ENCODE peak calls at places on chromosomes 5 and 9, in four cellular contexts. One of them, this sample, is unnamed.

GRCh38 chr9:131773911-131774379 is 34.1 kb upstream of the RAPGEF1 start:
- DNase-seq in esophagus muscularis mucosa: no peak
- DNase-seq in mammary epithelial cell: peak; percentile 47
- DNase-seq in GM23338: peak; percentile 69
- DNase-seq in this sample: peak; percentile 95

GRCh38 chr5:22258139-22258538 is 595.0 kb downstream of the CDH12 start:
- DNase-seq in mammary epithelial cell: no peak
- DNase-seq in GM23338: peak; percentile 49
- DNase-seq in esophagus muscularis mucosa: no peak
- DNase-seq in this sample: no peak

GRCh38 chr5:135013445-135013844 is 20.6 kb downstream of the PITX1 start:
- DNase-seq in GM23338: no peak
- DNase-seq in esophagus muscularis mucosa: no peak
- DNase-seq in mammary epithelial cell: no peak
- DNase-seq in this sample: no peak

GRCh38 chr5:83104031-83104430 is 26.7 kb downstream of the XRCC4 start:
- DNase-seq in esophagus muscularis mucosa: no peak
- DNase-seq in GM23338: no peak
- DNase-seq in mammary epithelial cell: no peak
- DNase-seq in this sample: no peak

GRCh38 chr9:121992571-121993212 is 100.4 kb downstream of the TTLL11 start:
- DNase-seq in mammary epithelial cell: peak; percentile 60
- DNase-seq in GM23338: peak; percentile 96
- DNase-seq in esophagus muscularis mucosa: peak; percentile 92
- DNase-seq in this sample: peak; percentile 77

GRCh38 chr9:110303136-110303535 is 34.5 kb downstream of the TXNDC8 start:
- DNase-seq in mammary epithelial cell: no peak
- DNase-seq in GM23338: no peak
- DNase-seq in esophagus muscularis mucosa: no peak
- DNase-seq in this sample: no peak

GRCh38 chr5:57311251-57311650 is 137.4 kb downstream of the GPBP1 start:
- DNase-seq in GM23338: peak; percentile 17
- DNase-seq in mammary epithelial cell: no peak
- DNase-seq in esophagus muscularis mucosa: no peak
- DNase-seq in this sample: no peak

GRCh38 chr5:126403871-126404270 is 19.3 kb upstream of the GRAMD2B start:
- DNase-seq in GM23338: no peak
- DNase-seq in mammary epithelial cell: no peak
- DNase-seq in esophagus muscularis mucosa: no peak
- DNase-seq in this sample: no peak

GRCh38 chr9:121889990-121890563 is 203.0 kb downstream of the TTLL11 start:
- DNase-seq in mammary epithelial cell: no peak
- DNase-seq in GM23338: no peak
- DNase-seq in esophagus muscularis mucosa: no peak
- DNase-seq in this sample: no peak

GRCh38 chr9:135890190-135890861 is 17.0 kb downstream of the CAMSAP1 start:
- DNase-seq in esophagus muscularis mucosa: no peak
- DNase-seq in mammary epithelial cell: peak; percentile 80
- DNase-seq in GM23338: no peak
- DNase-seq in this sample: no peak

GRCh38 chr9:121345070-121345469 is 25.0 kb downstream of the STOM start:
- DNase-seq in mammary epithelial cell: no peak
- DNase-seq in esophagus muscularis mucosa: no peak
- DNase-seq in GM23338: no peak
- DNase-seq in this sample: no peak

GRCh38 chr5:145681686-145682085 is 153.5 kb downstream of the PRELID2 start:
- DNase-seq in esophagus muscularis mucosa: no peak
- DNase-seq in mammary epithelial cell: peak; percentile 63
- DNase-seq in GM23338: peak; percentile 79
- DNase-seq in this sample: peak; percentile 17

GRCh38 chr5:72106922-72107873 is at the start of gene MAP1B:
- DNase-seq in esophagus muscularis mucosa: no peak
- DNase-seq in mammary epithelial cell: peak; percentile 24
- DNase-seq in GM23338: peak; percentile 98
- DNase-seq in this sample: peak; percentile 94

GRCh38 chr9:23081377-23081776 is 634.8 kb downstream of the DMRTA1 start:
- DNase-seq in GM23338: peak; percentile 27
- DNase-seq in esophagus muscularis mucosa: no peak
- DNase-seq in mammary epithelial cell: no peak
- DNase-seq in this sample: peak; percentile 2

GRCh38 chr5:135930029-135930948 is 24.5 kb downstream of the LECT2 start:
- DNase-seq in GM23338: peak; percentile 86
- DNase-seq in mammary epithelial cell: no peak
- DNase-seq in esophagus muscularis mucosa: no peak
- DNase-seq in this sample: peak; percentile 86

GRCh38 chr9:2559212-2560152 is 62.1 kb upstream of the VLDLR start:
- DNase-seq in GM23338: peak; percentile 14
- DNase-seq in mammary epithelial cell: peak; percentile 84
- DNase-seq in esophagus muscularis mucosa: no peak
- DNase-seq in this sample: no peak

GRCh38 chr9:137241490-137242328 is 622 bp downstream of the TUBB4B start:
- DNase-seq in GM23338: no peak
- DNase-seq in mammary epithelial cell: peak; percentile 69
- DNase-seq in esophagus muscularis mucosa: no peak
- DNase-seq in this sample: peak; percentile 88

GRCh38 chr9:35910613-35911488 is 1.6 kb downstream of the SPAAR start:
- DNase-seq in mammary epithelial cell: peak; percentile 56
- DNase-seq in esophagus muscularis mucosa: no peak
- DNase-seq in GM23338: peak; percentile 65
- DNase-seq in this sample: peak; percentile 75

GRCh38 chr5:10536931-10537579 is 26.8 kb upstream of the ANKRD33B start:
- DNase-seq in GM23338: no peak
- DNase-seq in mammary epithelial cell: no peak
- DNase-seq in esophagus muscularis mucosa: no peak
- DNase-seq in this sample: no peak

GRCh38 chr9:105074501-105074900 is 146.5 kb upstream of the ABCA1 start:
- DNase-seq in mammary epithelial cell: no peak
- DNase-seq in esophagus muscularis mucosa: no peak
- DNase-seq in GM23338: no peak
- DNase-seq in this sample: no peak

DNA sequence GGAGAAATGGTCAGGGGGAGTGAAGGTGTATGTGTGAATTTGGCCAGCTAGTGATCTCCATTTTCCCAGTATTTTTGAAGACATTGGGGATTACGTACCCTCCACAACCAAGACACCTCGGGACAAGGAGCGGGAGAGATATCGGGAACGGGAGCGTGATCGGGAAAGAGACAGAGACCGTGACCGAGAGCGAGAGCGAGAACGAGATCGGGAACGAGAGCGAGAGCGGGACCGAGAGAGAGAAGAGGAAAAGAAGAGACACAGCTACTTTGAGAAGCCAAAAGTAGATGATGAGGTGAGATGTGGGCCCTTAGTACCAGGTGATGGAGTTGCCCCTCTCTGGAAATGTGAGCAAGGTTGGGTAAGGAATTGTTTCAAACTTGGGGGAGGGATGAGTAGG is 5.8 kb upstream of the WDR55 start:
- DNase-seq in GM23338: no peak
- DNase-seq in esophagus muscularis mucosa: no peak
- DNase-seq in mammary epithelial cell: no peak
- DNase-seq in this sample: no peak
- H3K36me3 ChIP-seq in GM23338: peaks cover 45% of the 10 kb centered on the region
- H3K36me3 ChIP-seq in esophagus muscularis mucosa: peaks cover 93% of the 10 kb centered on the region
- H3K36me3 ChIP-seq in mammary epithelial cell: peaks cover 47% of the 10 kb centered on the region
- H3K36me3 ChIP-seq in this sample: peaks cover 38% of the 10 kb centered on the region

GRCh38 chr9:83962165-83962564 is 17.9 kb downstream of the HNRNPK start:
- DNase-seq in esophagus muscularis mucosa: no peak
- DNase-seq in mammary epithelial cell: peak; percentile 48
- DNase-seq in GM23338: peak; percentile 40
- DNase-seq in this sample: no peak
- H3K36me3 ChIP-seq in esophagus muscularis mucosa: peaks cover 14% of the 10 kb centered on the region
- H3K36me3 ChIP-seq in mammary epithelial cell: peaks cover 9% of the 10 kb centered on the region
- H3K36me3 ChIP-seq in GM23338: no peaks in the 10 kb centered on the region
- H3K36me3 ChIP-seq in this sample: no peaks in the 10 kb centered on the region

DNA sequence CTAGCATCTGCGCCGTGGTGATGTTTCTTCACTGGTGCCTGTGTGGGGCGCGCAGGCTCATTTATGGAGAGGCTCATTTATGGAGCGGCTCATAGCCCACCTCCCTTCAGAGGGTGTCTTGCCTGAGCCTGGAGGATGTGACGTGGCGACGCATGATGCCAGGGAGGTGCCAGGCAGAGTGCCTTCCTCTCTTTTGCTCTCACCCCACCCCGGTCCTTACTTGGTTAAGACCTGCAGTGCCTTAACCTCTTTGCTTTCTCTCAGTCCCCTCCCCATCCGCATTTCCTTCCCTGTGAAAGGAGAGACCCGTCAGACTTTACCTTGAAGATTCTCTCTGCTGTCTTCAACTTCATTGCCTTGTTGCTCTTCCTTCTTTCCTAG is 52.0 kb upstream of the NCS1 start:
- DNase-seq in mammary epithelial cell: no peak
- DNase-seq in esophagus muscularis mucosa: no peak
- DNase-seq in GM23338: no peak
- DNase-seq in this sample: peak; percentile 33
- H3K36me3 ChIP-seq in mammary epithelial cell: peaks cover 5% of the 10 kb centered on the region
- H3K36me3 ChIP-seq in esophagus muscularis mucosa: peaks cover 37% of the 10 kb centered on the region
- H3K36me3 ChIP-seq in GM23338: peaks cover 9% of the 10 kb centered on the region
- H3K36me3 ChIP-seq in this sample: no peaks in the 10 kb centered on the region

DNA sequence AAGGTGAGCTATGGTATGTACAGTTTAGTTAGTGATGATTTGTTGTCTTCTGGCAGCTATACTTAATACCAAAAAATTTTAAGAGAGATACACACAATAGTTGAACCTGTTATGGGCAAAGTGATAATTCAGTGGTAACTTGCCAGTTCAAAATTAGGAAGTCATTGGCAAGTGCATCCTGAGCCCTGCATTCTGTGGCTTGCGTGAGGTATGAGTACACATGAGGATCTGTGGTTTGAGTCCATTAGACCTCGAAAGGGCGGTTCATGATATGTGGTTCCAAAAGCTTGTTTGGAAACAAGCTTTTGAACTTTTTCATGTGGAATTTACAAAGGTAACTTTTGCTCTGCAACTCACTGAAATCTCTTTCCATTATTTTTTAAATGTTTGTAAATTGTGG is 47.0 kb downstream of the GPR21 start:
- DNase-seq in GM23338: no peak
- DNase-seq in esophagus muscularis mucosa: no peak
- DNase-seq in mammary epithelial cell: no peak
- DNase-seq in this sample: no peak
- H3K36me3 ChIP-seq in GM23338: peaks cover 4% of the 10 kb centered on the region
- H3K36me3 ChIP-seq in esophagus muscularis mucosa: peaks cover 46% of the 10 kb centered on the region
- H3K36me3 ChIP-seq in mammary epithelial cell: peaks cover 24% of the 10 kb centered on the region
- H3K36me3 ChIP-seq in this sample: peaks cover 6% of the 10 kb centered on the region

GRCh38 chr5:168471785-168472184 is 14.5 kb upstream of the RARS1 start:
- DNase-seq in GM23338: no peak
- DNase-seq in mammary epithelial cell: no peak
- DNase-seq in esophagus muscularis mucosa: peak; percentile 89
- DNase-seq in this sample: no peak
- H3K36me3 ChIP-seq in GM23338: no peaks in the 10 kb centered on the region
- H3K36me3 ChIP-seq in mammary epithelial cell: no peaks in the 10 kb centered on the region
- H3K36me3 ChIP-seq in esophagus muscularis mucosa: no peaks in the 10 kb centered on the region
- H3K36me3 ChIP-seq in this sample: peaks cover 2% of the 10 kb centered on the region

GRCh38 chr9:134827559-134827958 is 53.1 kb upstream of the FCN2 start:
- DNase-seq in mammary epithelial cell: no peak
- DNase-seq in GM23338: no peak
- DNase-seq in esophagus muscularis mucosa: no peak
- DNase-seq in this sample: no peak
- H3K36me3 ChIP-seq in mammary epithelial cell: no peaks in the 10 kb centered on the region
- H3K36me3 ChIP-seq in GM23338: no peaks in the 10 kb centered on the region
- H3K36me3 ChIP-seq in esophagus muscularis mucosa: peaks cover 98% of the 10 kb centered on the region
- H3K36me3 ChIP-seq in this sample: no peaks in the 10 kb centered on the region

DNA sequence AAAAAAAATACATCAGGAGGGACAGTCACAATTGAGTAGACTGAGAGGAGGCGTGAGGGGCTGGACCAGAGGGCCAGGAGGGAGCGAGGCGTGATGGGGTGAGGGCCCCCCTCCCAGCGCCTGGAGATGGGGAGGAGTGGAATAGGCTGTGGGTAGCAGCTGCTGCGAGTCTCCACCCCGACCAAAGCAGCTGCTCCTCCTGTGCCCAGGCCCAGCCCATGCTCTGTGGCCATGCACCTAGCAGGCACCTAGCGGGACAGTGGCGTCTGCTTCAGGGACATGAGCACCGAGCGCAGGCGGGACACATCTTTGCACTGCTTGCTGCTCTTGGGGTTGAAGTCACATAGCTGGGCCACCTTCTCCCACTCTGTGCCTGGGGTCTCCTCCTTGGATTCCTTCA is 4.0 kb downstream of the HIGD2A start:
- DNase-seq in mammary epithelial cell: no peak
- DNase-seq in GM23338: no peak
- DNase-seq in esophagus muscularis mucosa: no peak
- DNase-seq in this sample: no peak
- H3K36me3 ChIP-seq in mammary epithelial cell: peaks cover 24% of the 10 kb centered on the region
- H3K36me3 ChIP-seq in GM23338: no peaks in the 10 kb centered on the region
- H3K36me3 ChIP-seq in esophagus muscularis mucosa: peaks cover 57% of the 10 kb centered on the region
- H3K36me3 ChIP-seq in this sample: no peaks in the 10 kb centered on the region

This sample was measured in H7.